ENCODE peak calls at places on chromosomes 16 and 17, in six cellular contexts. One of them, this sample, is unnamed.

GRCh38 chr17:7309628-7310027 is 2.2 kb downstream of the EIF5A start:
- DNase-seq in CD4-positive, CD25-positive, alpha-beta regulatory T cell: no peak
- DNase-seq in cardiac muscle cell: no peak
- DNase-seq in CD4-positive, alpha-beta T cell: no peak
- DNase-seq in prostate gland: no peak
- DNase-seq in H9: no peak
- DNase-seq in this sample: no peak

GRCh38 chr17:1413281-1413791 is 13.3 kb upstream of the YWHAE start:
- DNase-seq in CD4-positive, CD25-positive, alpha-beta regulatory T cell: no peak
- DNase-seq in cardiac muscle cell: no peak
- DNase-seq in CD4-positive, alpha-beta T cell: no peak
- DNase-seq in prostate gland: peak; percentile 7
- DNase-seq in H9: no peak
- DNase-seq in this sample: no peak

GRCh38 chr17:73690581-73691135 is 46.4 kb upstream of the SDK2 start:
- DNase-seq in CD4-positive, CD25-positive, alpha-beta regulatory T cell: no peak
- DNase-seq in cardiac muscle cell: no peak
- DNase-seq in CD4-positive, alpha-beta T cell: no peak
- DNase-seq in prostate gland: no peak
- DNase-seq in H9: peak; percentile 85
- DNase-seq in this sample: no peak

GRCh38 chr17:81095608-81095888 is 60.6 kb downstream of the BAIAP2 start:
- DNase-seq in CD4-positive, CD25-positive, alpha-beta regulatory T cell: no peak
- DNase-seq in cardiac muscle cell: no peak
- DNase-seq in CD4-positive, alpha-beta T cell: no peak
- DNase-seq in prostate gland: no peak
- DNase-seq in H9: no peak
- DNase-seq in this sample: no peak

GRCh38 chr17:9356488-9356911 is 219.1 kb downstream of the STX8 start:
- DNase-seq in CD4-positive, CD25-positive, alpha-beta regulatory T cell: no peak
- DNase-seq in cardiac muscle cell: peak; percentile 6
- DNase-seq in CD4-positive, alpha-beta T cell: no peak
- DNase-seq in prostate gland: no peak
- DNase-seq in H9: no peak
- DNase-seq in this sample: no peak

GRCh38 chr17:64499805-64500486 is 3.1 kb upstream of the POLG2 start:
- DNase-seq in CD4-positive, CD25-positive, alpha-beta regulatory T cell: no peak
- DNase-seq in cardiac muscle cell: peak; percentile 16
- DNase-seq in CD4-positive, alpha-beta T cell: no peak
- DNase-seq in prostate gland: no peak
- DNase-seq in H9: no peak
- DNase-seq in this sample: no peak

GRCh38 chr17:70172449-70172848 is 3.1 kb downstream of the KCNJ2 start:
- DNase-seq in CD4-positive, CD25-positive, alpha-beta regulatory T cell: no peak
- DNase-seq in cardiac muscle cell: no peak
- DNase-seq in CD4-positive, alpha-beta T cell: no peak
- DNase-seq in prostate gland: no peak
- DNase-seq in H9: no peak
- DNase-seq in this sample: no peak

GRCh38 chr17:19003966-19004600 is 481 bp downstream of the FAM83G start:
- DNase-seq in CD4-positive, CD25-positive, alpha-beta regulatory T cell: no peak
- DNase-seq in cardiac muscle cell: peak; percentile 18
- DNase-seq in CD4-positive, alpha-beta T cell: peak; percentile 53
- DNase-seq in prostate gland: no peak
- DNase-seq in H9: peak; percentile 83
- DNase-seq in this sample: peak; percentile 39

GRCh38 chr16:10827691-10828341 is 9.2 kb upstream of the TVP23A start:
- DNase-seq in CD4-positive, CD25-positive, alpha-beta regulatory T cell: no peak
- DNase-seq in cardiac muscle cell: no peak
- DNase-seq in CD4-positive, alpha-beta T cell: no peak
- DNase-seq in prostate gland: peak; percentile 56
- DNase-seq in H9: no peak
- DNase-seq in this sample: no peak

GRCh38 chr16:59591480-59591879 is 857.4 kb upstream of the GOT2 start:
- DNase-seq in CD4-positive, CD25-positive, alpha-beta regulatory T cell: no peak
- DNase-seq in cardiac muscle cell: no peak
- DNase-seq in CD4-positive, alpha-beta T cell: no peak
- DNase-seq in prostate gland: no peak
- DNase-seq in H9: no peak
- DNase-seq in this sample: no peak

GRCh38 chr16:82176204-82176603 is 6.2 kb upstream of the MPHOSPH6 start:
- DNase-seq in CD4-positive, CD25-positive, alpha-beta regulatory T cell: no peak
- DNase-seq in cardiac muscle cell: no peak
- DNase-seq in CD4-positive, alpha-beta T cell: no peak
- DNase-seq in prostate gland: no peak
- DNase-seq in H9: no peak
- DNase-seq in this sample: no peak

GRCh38 chr16:85317704-85318103 is 205.4 kb upstream of the CIBAR2 start:
- DNase-seq in CD4-positive, CD25-positive, alpha-beta regulatory T cell: no peak
- DNase-seq in cardiac muscle cell: no peak
- DNase-seq in CD4-positive, alpha-beta T cell: no peak
- DNase-seq in prostate gland: no peak
- DNase-seq in H9: no peak
- DNase-seq in this sample: no peak

GRCh38 chr16:23131841-23132576 is 17.2 kb downstream of the USP31 start:
- DNase-seq in CD4-positive, CD25-positive, alpha-beta regulatory T cell: no peak
- DNase-seq in cardiac muscle cell: no peak
- DNase-seq in CD4-positive, alpha-beta T cell: no peak
- DNase-seq in prostate gland: no peak
- DNase-seq in H9: no peak
- DNase-seq in this sample: no peak

GRCh38 chr17:55641559-55642160 is 81.0 kb downstream of the TMEM100 start:
- DNase-seq in CD4-positive, CD25-positive, alpha-beta regulatory T cell: peak; percentile 2
- DNase-seq in cardiac muscle cell: peak; percentile 88
- DNase-seq in CD4-positive, alpha-beta T cell: peak; percentile 34
- DNase-seq in prostate gland: peak; percentile 41
- DNase-seq in H9: peak; percentile 69
- DNase-seq in this sample: no peak

GRCh38 chr17:49694847-49695697 is 12.7 kb downstream of the SLC35B1 start:
- DNase-seq in CD4-positive, CD25-positive, alpha-beta regulatory T cell: peak; percentile 50
- DNase-seq in cardiac muscle cell: peak; percentile 61
- DNase-seq in CD4-positive, alpha-beta T cell: peak; percentile 78
- DNase-seq in prostate gland: peak; percentile 41
- DNase-seq in H9: peak; percentile 62
- DNase-seq in this sample: peak; percentile 79

GRCh38 chr17:1764274-1764673 is 2.4 kb downstream of the SERPINF1 start:
- DNase-seq in CD4-positive, CD25-positive, alpha-beta regulatory T cell: peak; percentile 25
- DNase-seq in cardiac muscle cell: no peak
- DNase-seq in CD4-positive, alpha-beta T cell: peak; percentile 67
- DNase-seq in prostate gland: peak; percentile 79
- DNase-seq in H9: no peak
- DNase-seq in this sample: peak; percentile 33

GRCh38 chr17:82518826-82519810 is at the start of gene FOXK2:
- DNase-seq in CD4-positive, CD25-positive, alpha-beta regulatory T cell: peak; percentile 90
- DNase-seq in cardiac muscle cell: peak; percentile 96
- DNase-seq in CD4-positive, alpha-beta T cell: peak; percentile 95
- DNase-seq in prostate gland: peak; percentile 92
- DNase-seq in H9: peak; percentile 98
- DNase-seq in this sample: peak; percentile 92

GRCh38 chr17:72735602-72736001 is 356.9 kb downstream of the SLC39A11 start:
- DNase-seq in CD4-positive, CD25-positive, alpha-beta regulatory T cell: no peak
- DNase-seq in cardiac muscle cell: no peak
- DNase-seq in CD4-positive, alpha-beta T cell: no peak
- DNase-seq in prostate gland: no peak
- DNase-seq in H9: no peak
- DNase-seq in this sample: no peak

GRCh38 chr17:39740357-39741111 is 2.8 kb downstream of the GRB7 start:
- DNase-seq in CD4-positive, CD25-positive, alpha-beta regulatory T cell: no peak
- DNase-seq in cardiac muscle cell: no peak
- DNase-seq in CD4-positive, alpha-beta T cell: no peak
- DNase-seq in prostate gland: peak; percentile 62
- DNase-seq in H9: peak; percentile 96
- DNase-seq in this sample: no peak

GRCh38 chr16:26051078-26051477 is 359.3 kb downstream of the HS3ST4 start:
- DNase-seq in CD4-positive, CD25-positive, alpha-beta regulatory T cell: no peak
- DNase-seq in cardiac muscle cell: no peak
- DNase-seq in CD4-positive, alpha-beta T cell: no peak
- DNase-seq in prostate gland: no peak
- DNase-seq in H9: peak; percentile 49
- DNase-seq in this sample: no peak

GRCh38 chr17:83026311-83026811 is 53.0 kb upstream of the METRNL start:
- DNase-seq in CD4-positive, CD25-positive, alpha-beta regulatory T cell: no peak
- DNase-seq in cardiac muscle cell: no peak
- DNase-seq in CD4-positive, alpha-beta T cell: no peak
- DNase-seq in prostate gland: no peak
- DNase-seq in H9: no peak
- DNase-seq in this sample: no peak

GRCh38 chr17:79075433-79075805 is 795 bp downstream of the ENGASE start:
- DNase-seq in CD4-positive, CD25-positive, alpha-beta regulatory T cell: no peak
- DNase-seq in cardiac muscle cell: no peak
- DNase-seq in CD4-positive, alpha-beta T cell: no peak
- DNase-seq in prostate gland: no peak
- DNase-seq in H9: no peak
- DNase-seq in this sample: no peak
- H3K27ac ChIP-seq in CD4-positive, CD25-positive, alpha-beta regulatory T cell: peak overlapping the region; percentile 75
- H3K27ac ChIP-seq in cardiac muscle cell: peak overlapping the region; percentile 82
- H3K27ac ChIP-seq in CD4-positive, alpha-beta T cell: peak overlapping the region; percentile 56
- H3K27ac ChIP-seq in prostate gland: peak overlapping the region; percentile 81
- H3K27ac ChIP-seq in H9: no peak overlapping the region
- H3K27ac ChIP-seq in this sample: peak overlapping the region; percentile 48

GRCh38 chr16:31499928-31500327 is 8.3 kb downstream of the RUSF1 start:
- DNase-seq in CD4-positive, CD25-positive, alpha-beta regulatory T cell: no peak
- DNase-seq in cardiac muscle cell: no peak
- DNase-seq in CD4-positive, alpha-beta T cell: no peak
- DNase-seq in prostate gland: no peak
- DNase-seq in H9: no peak
- DNase-seq in this sample: no peak

GRCh38 chr16:31498493-31498892 is 9.7 kb downstream of the RUSF1 start:
- DNase-seq in CD4-positive, CD25-positive, alpha-beta regulatory T cell: no peak
- DNase-seq in cardiac muscle cell: no peak
- DNase-seq in CD4-positive, alpha-beta T cell: no peak
- DNase-seq in prostate gland: no peak
- DNase-seq in H9: no peak
- DNase-seq in this sample: no peak

GRCh38 chr16:31493506-31494125 is 10.7 kb downstream of the SLC5A2 start:
- DNase-seq in CD4-positive, CD25-positive, alpha-beta regulatory T cell: no peak
- DNase-seq in cardiac muscle cell: no peak
- DNase-seq in CD4-positive, alpha-beta T cell: no peak
- DNase-seq in prostate gland: no peak
- DNase-seq in H9: no peak
- DNase-seq in this sample: no peak

GRCh38 chr16:31501226-31501965 is 6.8 kb downstream of the RUSF1 start:
- DNase-seq in CD4-positive, CD25-positive, alpha-beta regulatory T cell: no peak
- DNase-seq in cardiac muscle cell: no peak
- DNase-seq in CD4-positive, alpha-beta T cell: no peak
- DNase-seq in prostate gland: no peak
- DNase-seq in H9: no peak
- DNase-seq in this sample: no peak

DNA sequence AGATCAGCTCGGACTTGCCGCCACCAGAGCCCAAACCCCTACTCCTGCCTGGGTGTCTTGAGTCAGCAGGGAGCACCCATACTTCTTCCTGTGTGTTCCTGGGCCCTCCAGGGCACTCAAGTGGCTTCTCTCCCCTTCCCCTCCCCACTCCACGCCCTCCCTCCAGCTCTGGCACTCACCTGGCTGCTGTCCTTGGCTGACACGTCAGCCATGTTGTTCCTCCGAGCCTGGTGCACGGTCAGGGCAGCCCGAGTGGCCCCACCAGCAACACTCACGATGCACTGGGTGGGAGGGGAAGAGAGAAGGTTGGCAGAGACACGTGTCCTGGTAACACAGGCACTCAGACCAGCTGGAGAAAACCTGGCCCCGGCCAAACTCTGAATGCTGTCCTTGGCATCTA is 11.5 kb downstream of the RUSF1 start:
- DNase-seq in CD4-positive, CD25-positive, alpha-beta regulatory T cell: no peak
- DNase-seq in cardiac muscle cell: no peak
- DNase-seq in CD4-positive, alpha-beta T cell: no peak
- DNase-seq in prostate gland: no peak
- DNase-seq in H9: no peak
- DNase-seq in this sample: no peak
- H3K27ac ChIP-seq in CD4-positive, CD25-positive, alpha-beta regulatory T cell: no peak overlapping the region
- H3K27ac ChIP-seq in cardiac muscle cell: no peak overlapping the region
- H3K27ac ChIP-seq in CD4-positive, alpha-beta T cell: no peak overlapping the region
- H3K27ac ChIP-seq in prostate gland: no peak overlapping the region
- H3K27ac ChIP-seq in H9: no peak overlapping the region
- H3K27ac ChIP-seq in this sample: no peak overlapping the region

GRCh38 chr16:53085539-53086450 is 31.0 kb downstream of the CHD9 start:
- DNase-seq in CD4-positive, CD25-positive, alpha-beta regulatory T cell: no peak
- DNase-seq in cardiac muscle cell: no peak
- DNase-seq in CD4-positive, alpha-beta T cell: no peak
- DNase-seq in prostate gland: peak; percentile 74
- DNase-seq in H9: no peak
- DNase-seq in this sample: no peak

GRCh38 chr16:53087101-53087500 is 32.3 kb downstream of the CHD9 start:
- DNase-seq in CD4-positive, CD25-positive, alpha-beta regulatory T cell: no peak
- DNase-seq in cardiac muscle cell: no peak
- DNase-seq in CD4-positive, alpha-beta T cell: no peak
- DNase-seq in prostate gland: no peak
- DNase-seq in H9: no peak
- DNase-seq in this sample: no peak

GRCh38 chr16:53083123-53083522 is 28.3 kb downstream of the CHD9 start:
- DNase-seq in CD4-positive, CD25-positive, alpha-beta regulatory T cell: no peak
- DNase-seq in cardiac muscle cell: no peak
- DNase-seq in CD4-positive, alpha-beta T cell: no peak
- DNase-seq in prostate gland: no peak
- DNase-seq in H9: no peak
- DNase-seq in this sample: no peak

GRCh38 chr16:53084141-53084541 is 29.4 kb downstream of the CHD9 start:
- DNase-seq in CD4-positive, CD25-positive, alpha-beta regulatory T cell: no peak
- DNase-seq in cardiac muscle cell: no peak
- DNase-seq in CD4-positive, alpha-beta T cell: no peak
- DNase-seq in prostate gland: peak; percentile 62
- DNase-seq in H9: no peak
- DNase-seq in this sample: no peak

DNA sequence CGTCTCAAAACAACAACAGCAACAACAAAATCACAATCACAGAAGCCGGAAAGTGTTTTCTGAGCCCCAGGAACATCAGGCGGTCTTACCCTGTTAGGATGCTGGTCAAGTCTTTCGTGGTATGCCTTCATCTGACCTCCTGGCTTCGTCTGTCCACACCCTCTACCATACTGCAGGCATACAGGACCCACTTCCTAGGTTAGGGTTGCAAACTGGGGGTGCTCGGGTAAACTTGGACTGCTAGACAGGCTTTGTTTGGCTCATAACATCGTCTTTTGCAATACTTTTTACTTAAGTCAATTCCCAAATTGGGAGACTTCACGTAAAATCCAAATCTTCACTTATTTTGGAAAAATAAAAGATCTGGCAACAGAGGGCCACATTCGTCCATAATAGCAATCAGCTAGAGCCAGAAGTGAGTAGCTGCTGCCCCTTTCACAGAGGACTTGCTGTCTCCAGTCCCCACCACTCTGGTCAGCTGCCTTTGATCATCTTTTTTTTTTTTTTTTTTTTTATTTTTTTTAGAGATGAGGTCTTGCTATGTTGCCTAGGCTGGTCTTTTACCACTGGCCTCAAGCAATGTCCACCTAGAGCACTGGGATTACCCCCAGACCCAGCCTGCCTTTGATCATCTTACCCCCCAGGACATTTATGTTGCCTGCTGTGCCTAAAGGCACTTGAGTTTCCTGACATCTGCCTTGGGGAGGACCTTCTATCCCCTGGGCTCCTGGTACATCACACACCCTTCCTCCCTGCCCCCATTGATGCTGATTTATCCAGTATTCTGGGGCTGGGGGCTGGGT is 30.1 kb downstream of the CHD9 start:
- DNase-seq in CD4-positive, CD25-positive, alpha-beta regulatory T cell: no peak
- DNase-seq in cardiac muscle cell: no peak
- DNase-seq in CD4-positive, alpha-beta T cell: no peak
- DNase-seq in prostate gland: no peak
- DNase-seq in H9: no peak
- DNase-seq in this sample: no peak
- H3K27ac ChIP-seq in CD4-positive, CD25-positive, alpha-beta regulatory T cell: no peak overlapping the region
- H3K27ac ChIP-seq in cardiac muscle cell: peak overlapping the region; percentile 17
- H3K27ac ChIP-seq in CD4-positive, alpha-beta T cell: no peak overlapping the region
- H3K27ac ChIP-seq in prostate gland: peak overlapping the region; percentile 77
- H3K27ac ChIP-seq in H9: no peak overlapping the region
- H3K27ac ChIP-seq in this sample: no peak overlapping the region

GRCh38 chr16:80250376-80250775 is 290.4 kb upstream of the DYNLRB2 start:
- DNase-seq in CD4-positive, CD25-positive, alpha-beta regulatory T cell: no peak
- DNase-seq in cardiac muscle cell: no peak
- DNase-seq in CD4-positive, alpha-beta T cell: no peak
- DNase-seq in prostate gland: no peak
- DNase-seq in H9: no peak
- DNase-seq in this sample: no peak
- H3K27ac ChIP-seq in CD4-positive, CD25-positive, alpha-beta regulatory T cell: no peak overlapping the region
- H3K27ac ChIP-seq in cardiac muscle cell: no peak overlapping the region
- H3K27ac ChIP-seq in CD4-positive, alpha-beta T cell: no peak overlapping the region
- H3K27ac ChIP-seq in prostate gland: no peak overlapping the region
- H3K27ac ChIP-seq in H9: no peak overlapping the region
- H3K27ac ChIP-seq in this sample: no peak overlapping the region